ENCODE peak calls at places on chromosomes 3 and 15, in four cellular contexts. Q, X, Y and G are unnamed samples.

GRCh38 chr15:90957791-90958190 is 3.1 kb downstream of the RCCD1 start:
- DNase-seq in X (no peak), Q (no peak), Y (no peak), G (no peak)

GRCh38 chr3:108008106-108008505 is 82.7 kb downstream of the CD47 start:
- DNase-seq in Y (no peak), X (no peak), Q (no peak), G (no peak)

GRCh38 chr3:61847784-61848462 is 286.6 kb downstream of the PTPRG start:
- DNase-seq in X (no peak), Q (peak; percentile 84), Y (no peak), G (no peak)

GRCh38 chr3:158709666-158710083 is 22.6 kb downstream of the RARRES1 start:
- DNase-seq in X (peak; percentile 99), Y (no peak), Q (peak; percentile 42), G (no peak)

GRCh38 chr3:179765396-179765795 is 112.6 kb downstream of the USP13 start:
- DNase-seq in Y (no peak), X (no peak), Q (no peak), G (no peak)

GRCh38 chr3:55282994-55283393 is 204.1 kb downstream of the WNT5A start:
- DNase-seq in Q (peak; percentile 87), X (no peak), Y (no peak), G (peak; percentile 47)

GRCh38 chr15:31248951-31249350 is 77.7 kb upstream of the KLF13 start:
- DNase-seq in Q (no peak), Y (no peak), X (no peak), G (no peak)

GRCh38 chr3:174223611-174224010 is 635.5 kb upstream of the NAALADL2 start:
- DNase-seq in X (no peak), Q (no peak), Y (no peak), G (no peak)

GRCh38 chr3:8959683-8960082 is 3.6 kb downstream of the RAD18 start:
- DNase-seq in X (no peak), Q (no peak), Y (no peak), G (no peak)

GRCh38 chr15:30903497-30904187 is at the start of gene FAN1:
- DNase-seq in X (peak; percentile 84), Q (peak; percentile 94), Y (peak; percentile 84), G (peak; percentile 81)

GRCh38 chr15:40042791-40043320 is 3.9 kb upstream of the SRP14 start:
- DNase-seq in Y (no peak), X (no peak), Q (no peak), G (no peak)

GRCh38 chr15:35260961-35261360 is 175.9 kb upstream of the NANOGP8 start:
- DNase-seq in Y (no peak), Q (no peak), X (no peak), G (no peak)

GRCh38 chr15:39181901-39182300 is 399.0 kb upstream of the THBS1 start:
- DNase-seq in X (peak; percentile 55), Y (no peak), Q (no peak), G (no peak)

GRCh38 chr3:29144807-29145206 is 136.1 kb upstream of the RBMS3 start:
- DNase-seq in Q (no peak), X (peak; percentile 65), Y (no peak), G (no peak)

GRCh38 chr3:128698211-128699011 is 27.6 kb upstream of the RAB7A start:
- DNase-seq in Y (peak; percentile 77), X (no peak), Q (peak; percentile 50), G (peak; percentile 63)

GRCh38 chr15:88467935-88468528 is 524 bp downstream of the MRPS11 start:
- DNase-seq in Y (peak; percentile 49), X (peak; percentile 14), Q (peak; percentile 56), G (no peak)
- H3K56ac ChIP-seq in Y (no peak overlapping the region), X (peak overlapping the region; percentile 74), Q (peak overlapping the region; percentile 98), G (no peak overlapping the region)

GRCh38 chr15:57321973-57322601 is 54.2 kb upstream of the CGNL1 start:
- DNase-seq in Y (no peak), X (no peak), Q (peak; percentile 93), G (peak; percentile 52)
- H3K4me2 ChIP-seq in Y (no peak overlapping the region), X (no peak overlapping the region), Q (no peak overlapping the region), G (no peak overlapping the region)

GRCh38 chr3:195794708-195795107 is 17.0 kb downstream of the MUC4 start:
- DNase-seq in Y (no peak), X (no peak), Q (peak; percentile 17), G (no peak)
- H3K56ac ChIP-seq in Y (no peak overlapping the region), X (no peak overlapping the region), Q (no peak overlapping the region), G (no peak overlapping the region)

GRCh38 chr3:184491867-184492615 is 69.5 kb upstream of the EPHB3 start:
- DNase-seq in X (no peak), Q (no peak), Y (no peak), G (no peak)
- H3K4me2 ChIP-seq in X (peak overlapping the region; percentile 33), Q (peak overlapping the region; percentile 46), Y (peak overlapping the region; percentile 85), G (peak overlapping the region; percentile 22)

GRCh38 chr3:38755130-38755529 is 60.9 kb downstream of the SCN10A start:
- DNase-seq in X (peak; percentile 7), Q (peak; percentile 28), Y (peak; percentile 44), G (no peak)
- H3K56ac ChIP-seq in X (no peak overlapping the region), Q (no peak overlapping the region), Y (no peak overlapping the region), G (no peak overlapping the region)